ENCODE peak calls at places on chromosomes 12 and 14, in nine cellular contexts. One of them, this sample, is unnamed. For H3K36me3, the result is how much of the 10 kb centered on the place peaks cover.

GRCh38 chr12:107369679-107370078 is 276.3 kb upstream of the CRY1 start:
- DNase-seq in HCT116: no peak
- DNase-seq in GM12878: no peak
- DNase-seq in keratinocyte: no peak
- DNase-seq in tibial nerve: no peak
- DNase-seq in PC-3: no peak
- DNase-seq in heart left ventricle: no peak
- DNase-seq in vagina: no peak
- DNase-seq in GM23338: no peak
- DNase-seq in this sample: no peak

GRCh38 chr12:129614221-129614885 is 289.5 kb downstream of the TMEM132D start:
- DNase-seq in tibial nerve: no peak
- DNase-seq in vagina: no peak
- DNase-seq in HCT116: no peak
- DNase-seq in GM23338: no peak
- DNase-seq in heart left ventricle: no peak
- DNase-seq in GM12878: no peak
- DNase-seq in PC-3: no peak
- DNase-seq in keratinocyte: no peak
- DNase-seq in this sample: no peak

GRCh38 chr12:124588689-124589318 is 21.4 kb upstream of the NCOR2 start:
- DNase-seq in GM23338: no peak
- DNase-seq in HCT116: no peak
- DNase-seq in vagina: no peak
- DNase-seq in GM12878: no peak
- DNase-seq in heart left ventricle: peak
- DNase-seq in keratinocyte: no peak
- DNase-seq in PC-3: peak
- DNase-seq in tibial nerve: peak
- DNase-seq in this sample: no peak

GRCh38 chr14:105126970-105127307 is 41.6 kb downstream of the JAG2 start:
- DNase-seq in keratinocyte: no peak
- DNase-seq in HCT116: no peak
- DNase-seq in GM23338: no peak
- DNase-seq in tibial nerve: no peak
- DNase-seq in vagina: no peak
- DNase-seq in heart left ventricle: no peak
- DNase-seq in GM12878: no peak
- DNase-seq in PC-3: no peak
- DNase-seq in this sample: no peak

GRCh38 chr14:61229475-61229888 is 51.7 kb downstream of the TMEM30B start:
- DNase-seq in tibial nerve: no peak
- DNase-seq in GM12878: no peak
- DNase-seq in vagina: no peak
- DNase-seq in HCT116: no peak
- DNase-seq in GM23338: no peak
- DNase-seq in keratinocyte: no peak
- DNase-seq in PC-3: peak
- DNase-seq in heart left ventricle: no peak
- DNase-seq in this sample: no peak

GRCh38 chr12:112381421-112381897 is 772 bp downstream of the HECTD4 start:
- DNase-seq in heart left ventricle: no peak
- DNase-seq in tibial nerve: no peak
- DNase-seq in HCT116: no peak
- DNase-seq in GM12878: no peak
- DNase-seq in vagina: no peak
- DNase-seq in GM23338: no peak
- DNase-seq in PC-3: peak
- DNase-seq in keratinocyte: no peak
- DNase-seq in this sample: no peak

GRCh38 chr12:16330554-16330953 is 16.9 kb upstream of the MGST1 start:
- DNase-seq in GM12878: no peak
- DNase-seq in GM23338: no peak
- DNase-seq in HCT116: no peak
- DNase-seq in tibial nerve: no peak
- DNase-seq in heart left ventricle: no peak
- DNase-seq in PC-3: no peak
- DNase-seq in vagina: no peak
- DNase-seq in keratinocyte: no peak
- DNase-seq in this sample: no peak

GRCh38 chr14:98612434-98613200 is 659.4 kb downstream of the BCL11B start:
- DNase-seq in heart left ventricle: no peak
- DNase-seq in vagina: peak
- DNase-seq in keratinocyte: no peak
- DNase-seq in HCT116: no peak
- DNase-seq in GM12878: no peak
- DNase-seq in tibial nerve: no peak
- DNase-seq in PC-3: no peak
- DNase-seq in GM23338: no peak
- DNase-seq in this sample: no peak

GRCh38 chr12:48690990-48691389 is 9.0 kb upstream of the KANSL2 start:
- DNase-seq in heart left ventricle: no peak
- DNase-seq in tibial nerve: no peak
- DNase-seq in PC-3: no peak
- DNase-seq in GM23338: no peak
- DNase-seq in HCT116: no peak
- DNase-seq in vagina: no peak
- DNase-seq in GM12878: no peak
- DNase-seq in keratinocyte: no peak
- DNase-seq in this sample: no peak

GRCh38 chr12:19390208-19390607 is 49.1 kb upstream of the AEBP2 start:
- DNase-seq in vagina: no peak
- DNase-seq in tibial nerve: no peak
- DNase-seq in GM12878: no peak
- DNase-seq in PC-3: peak
- DNase-seq in GM23338: no peak
- DNase-seq in heart left ventricle: no peak
- DNase-seq in keratinocyte: no peak
- DNase-seq in HCT116: no peak
- DNase-seq in this sample: no peak

GRCh38 chr14:26281280-26281998 is 316.4 kb downstream of the NOVA1 start:
- DNase-seq in GM12878: no peak
- DNase-seq in keratinocyte: peak
- DNase-seq in tibial nerve: no peak
- DNase-seq in PC-3: peak
- DNase-seq in vagina: no peak
- DNase-seq in HCT116: no peak
- DNase-seq in heart left ventricle: no peak
- DNase-seq in GM23338: peak
- DNase-seq in this sample: no peak

DNA sequence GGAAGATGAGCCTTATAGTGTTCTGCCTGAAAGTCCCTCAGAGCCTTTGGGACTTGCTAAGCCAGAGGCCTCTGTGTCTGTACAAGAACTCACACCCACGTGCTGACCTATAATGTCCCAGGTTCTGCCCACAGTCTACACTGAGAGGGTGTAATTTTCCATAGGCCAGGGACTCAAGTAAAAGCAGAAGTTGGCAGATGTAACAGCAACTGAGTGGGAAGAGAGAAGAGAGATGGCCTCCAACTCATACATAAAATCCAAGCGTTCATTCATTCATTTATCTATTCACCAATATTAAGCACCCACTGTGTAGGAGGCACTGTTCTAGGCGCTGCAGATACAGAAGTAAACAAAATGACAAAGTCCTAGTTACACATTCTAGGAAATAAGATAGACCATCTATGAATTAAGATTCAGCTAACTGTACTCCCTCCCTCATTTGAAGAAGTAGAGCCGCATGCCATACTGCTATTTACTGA is 41.7 kb upstream of the MDM1 start:
- DNase-seq in PC-3: no peak
- DNase-seq in vagina: no peak
- DNase-seq in HCT116: no peak
- DNase-seq in tibial nerve: no peak
- DNase-seq in GM23338: no peak
- DNase-seq in GM12878: peak
- DNase-seq in keratinocyte: no peak
- DNase-seq in heart left ventricle: no peak
- DNase-seq in this sample: no peak
- H3K4me3 ChIP-seq in PC-3: no peak
- H3K4me3 ChIP-seq in vagina: no peak
- H3K4me3 ChIP-seq in HCT116: no peak
- H3K4me3 ChIP-seq in tibial nerve: no peak
- H3K4me3 ChIP-seq in GM23338: no peak
- H3K4me3 ChIP-seq in GM12878: peak
- H3K4me3 ChIP-seq in keratinocyte: no peak
- H3K4me3 ChIP-seq in heart left ventricle: no peak
- H3K4me3 ChIP-seq in this sample: no peak

GRCh38 chr14:93114713-93115068 is 1.0 kb downstream of the ITPK1 start:
- DNase-seq in HCT116: no peak
- DNase-seq in GM12878: no peak
- DNase-seq in heart left ventricle: no peak
- DNase-seq in tibial nerve: no peak
- DNase-seq in vagina: no peak
- DNase-seq in keratinocyte: no peak
- DNase-seq in GM23338: peak
- DNase-seq in PC-3: no peak
- DNase-seq in this sample: no peak

GRCh38 chr14:93116676-93117200 is 1.0 kb upstream of the ITPK1 start:
- DNase-seq in PC-3: no peak
- DNase-seq in vagina: no peak
- DNase-seq in HCT116: no peak
- DNase-seq in keratinocyte: no peak
- DNase-seq in tibial nerve: no peak
- DNase-seq in GM12878: no peak
- DNase-seq in heart left ventricle: no peak
- DNase-seq in GM23338: no peak
- DNase-seq in this sample: no peak

GRCh38 chr14:93114068-93114710 is 1.5 kb downstream of the ITPK1 start:
- DNase-seq in GM23338: peak
- DNase-seq in keratinocyte: no peak
- DNase-seq in heart left ventricle: no peak
- DNase-seq in PC-3: peak
- DNase-seq in tibial nerve: no peak
- DNase-seq in GM12878: no peak
- DNase-seq in vagina: no peak
- DNase-seq in HCT116: no peak
- DNase-seq in this sample: no peak

GRCh38 chr14:93115069-93115919 is 431 bp downstream of the ITPK1 start:
- DNase-seq in GM12878: peak
- DNase-seq in heart left ventricle: peak
- DNase-seq in keratinocyte: no peak
- DNase-seq in HCT116: peak
- DNase-seq in tibial nerve: peak
- DNase-seq in PC-3: peak
- DNase-seq in vagina: no peak
- DNase-seq in GM23338: peak
- DNase-seq in this sample: peak

DNA sequence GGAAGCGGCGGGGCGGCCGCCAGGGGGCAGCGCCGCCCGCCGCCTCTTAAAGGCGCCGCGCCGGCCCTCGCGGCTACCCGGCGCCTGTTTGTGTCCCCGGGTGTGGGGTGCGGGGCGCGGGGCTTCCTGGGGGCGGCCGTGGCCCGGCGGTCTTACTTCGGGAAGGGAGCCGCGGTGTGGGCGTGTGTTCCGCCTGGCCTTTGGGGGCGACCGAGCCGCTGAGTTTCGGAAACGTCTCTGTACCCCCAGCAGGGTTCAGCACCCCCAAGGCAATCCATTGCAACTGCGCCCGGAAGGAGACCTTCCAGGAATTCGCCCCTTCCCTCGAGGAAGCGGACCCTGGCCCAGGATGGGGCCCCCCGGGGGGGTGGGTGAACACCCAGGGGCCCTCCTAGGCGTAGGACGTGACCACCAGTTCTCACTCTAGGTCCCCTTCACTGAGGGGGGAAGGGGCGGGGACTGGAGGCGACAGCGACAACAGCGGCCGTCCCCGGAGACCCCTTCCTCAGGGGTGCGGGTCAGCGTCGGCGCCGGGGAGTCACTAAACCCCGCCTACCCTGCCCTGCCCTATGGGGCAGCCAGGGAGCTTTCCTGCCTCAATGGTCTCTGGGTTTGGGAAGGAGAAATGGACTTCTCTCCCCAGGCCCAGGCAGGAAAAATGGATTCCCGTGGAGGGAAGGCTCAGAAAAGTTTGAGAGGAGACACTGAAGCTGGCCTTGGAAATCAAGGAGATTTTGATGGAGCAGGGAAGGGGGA is at the start of gene ITPK1:
- DNase-seq in tibial nerve: peak
- DNase-seq in vagina: no peak
- DNase-seq in PC-3: peak
- DNase-seq in GM23338: peak
- DNase-seq in keratinocyte: no peak
- DNase-seq in HCT116: no peak
- DNase-seq in heart left ventricle: peak
- DNase-seq in GM12878: no peak
- DNase-seq in this sample: no peak
- TF ChIP-seq CTCF in tibial nerve: peak
- TF ChIP-seq CTCF in vagina: peak
- TF ChIP-seq CTCF in PC-3: no peak
- TF ChIP-seq CTCF in GM23338: peak
- TF ChIP-seq CTCF in keratinocyte: peak
- TF ChIP-seq CTCF in HCT116: no peak
- TF ChIP-seq CTCF in heart left ventricle: no peak
- TF ChIP-seq CTCF in GM12878: peak
- TF ChIP-seq CTCF in this sample: no peak

GRCh38 chr14:74663884-74664283 is 49.0 kb downstream of the AREL1 start:
- DNase-seq in GM12878: no peak
- DNase-seq in PC-3: no peak
- DNase-seq in keratinocyte: no peak
- DNase-seq in HCT116: no peak
- DNase-seq in vagina: no peak
- DNase-seq in tibial nerve: peak
- DNase-seq in GM23338: no peak
- DNase-seq in heart left ventricle: peak
- DNase-seq in this sample: no peak
- H3K36me3 ChIP-seq in GM12878: under half
- H3K36me3 ChIP-seq in PC-3: under half
- H3K36me3 ChIP-seq in keratinocyte: under half
- H3K36me3 ChIP-seq in HCT116: under half
- H3K36me3 ChIP-seq in vagina: under half
- H3K36me3 ChIP-seq in tibial nerve: under half
- H3K36me3 ChIP-seq in GM23338: under half
- H3K36me3 ChIP-seq in heart left ventricle: half or more
- H3K36me3 ChIP-seq in this sample: under half

DNA sequence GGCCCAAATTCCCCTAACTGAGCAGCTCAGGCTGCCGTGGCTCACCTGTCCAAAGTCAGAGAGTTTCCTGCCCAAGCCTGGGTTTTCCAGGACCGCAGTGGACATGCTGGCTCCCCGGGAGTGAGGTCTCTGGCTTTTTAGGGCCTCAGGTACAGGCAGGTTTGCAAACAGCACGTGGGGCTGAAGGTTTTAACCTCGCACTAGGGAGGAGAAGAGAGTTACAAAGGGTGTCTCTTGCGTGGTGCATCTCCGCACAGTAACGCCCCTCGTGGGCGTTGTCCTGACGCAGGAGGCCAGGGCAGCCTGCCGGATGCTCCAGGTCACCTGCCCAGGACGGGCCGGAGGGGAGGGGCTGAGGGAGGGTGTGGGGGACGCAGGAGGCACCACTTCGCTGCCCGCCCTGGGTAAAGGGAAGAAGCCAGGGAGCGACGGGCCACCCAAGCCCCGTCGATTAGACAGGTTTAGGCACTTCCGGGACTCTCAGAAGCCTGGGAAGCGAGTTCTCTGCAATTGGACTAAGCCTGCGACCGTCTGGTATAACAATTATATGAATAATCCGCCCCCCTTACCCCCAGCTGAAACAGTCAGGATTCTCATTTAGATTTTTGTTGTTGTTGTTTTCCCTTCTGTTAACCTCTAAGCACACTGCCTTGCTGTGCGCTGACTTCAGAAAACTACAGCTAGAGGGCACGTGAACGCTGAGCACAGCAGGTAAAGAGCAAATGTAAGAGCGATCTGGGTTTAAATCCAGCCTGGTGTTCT is at the start of gene PAH:
- DNase-seq in heart left ventricle: no peak
- DNase-seq in HCT116: no peak
- DNase-seq in GM12878: no peak
- DNase-seq in PC-3: no peak
- DNase-seq in tibial nerve: no peak
- DNase-seq in keratinocyte: no peak
- DNase-seq in GM23338: peak
- DNase-seq in vagina: no peak
- DNase-seq in this sample: no peak
- H3K4me3 ChIP-seq in heart left ventricle: no peak
- H3K4me3 ChIP-seq in HCT116: peak
- H3K4me3 ChIP-seq in GM12878: peak
- H3K4me3 ChIP-seq in PC-3: peak
- H3K4me3 ChIP-seq in tibial nerve: peak
- H3K4me3 ChIP-seq in keratinocyte: no peak
- H3K4me3 ChIP-seq in GM23338: peak
- H3K4me3 ChIP-seq in vagina: peak
- H3K4me3 ChIP-seq in this sample: no peak

This sample was measured in BJ.